ENCODE peak calls at places on chromosome 3, in nine cellular contexts. L is PC-9, U is neural progenitor cell, O is astrocyte, G is fibroblast of lung, N is HepG2, I is osteoblast, C is PC-3, W is GM23338. J is an unnamed sample. For H3K79me2, the result is how much of the 10 kb centered on the place peaks cover.

GRCh38 chr3:14803101-14803980 is 15.4 kb upstream of the FGD5 start:
- DNase-seq in L (no peak), U (no peak), O (no peak), G (peak), N (peak), I (no peak), C (peak), W (peak), J (no peak)

GRCh38 chr3:58135712-58136543 is 74.8 kb downstream of the DNASE1L3 start:
- DNase-seq in L (no peak), U (no peak), O (no peak), G (no peak), N (no peak), I (no peak), C (peak), W (peak), J (no peak)

GRCh38 chr3:15638891-15639262 is 37.3 kb downstream of the BTD start:
- DNase-seq in L (no peak), U (no peak), O (peak), G (peak), N (no peak), I (peak), C (no peak), W (no peak), J (no peak)

GRCh38 chr3:108538083-108538482 is 27.7 kb upstream of the MYH15 start:
- DNase-seq in L (no peak), U (no peak), O (no peak), G (no peak), N (no peak), I (no peak), C (no peak), W (no peak), J (no peak)

GRCh38 chr3:120357807-120358206 is 8.7 kb upstream of the LRRC58 start:
- DNase-seq in L (no peak), U (no peak), O (no peak), G (no peak), N (no peak), I (no peak), C (no peak), W (peak), J (no peak)

GRCh38 chr3:164155386-164155785 is 922.9 kb downstream of the SI start:
- DNase-seq in L (no peak), U (no peak), O (no peak), G (no peak), N (no peak), I (no peak), C (peak), W (no peak), J (no peak)

GRCh38 chr3:138187296-138188012 is at the start of gene ARMC8:
- DNase-seq in L (peak), U (peak), O (no peak), G (no peak), N (peak), I (peak), C (peak), W (peak), J (peak)

GRCh38 chr3:106533761-106534160 is 664.9 kb upstream of the CBLB start:
- DNase-seq in L (no peak), U (no peak), O (no peak), G (no peak), N (no peak), I (no peak), C (no peak), W (no peak), J (no peak)

GRCh38 chr3:58170376-58170775 is 40.4 kb downstream of the DNASE1L3 start:
- DNase-seq in L (no peak), U (no peak), O (no peak), G (no peak), N (no peak), I (no peak), C (no peak), W (no peak), J (no peak)

GRCh38 chr3:37291275-37291700 is 116.9 kb upstream of the LRRFIP2 start:
- DNase-seq in L (no peak), U (no peak), O (peak), G (peak), N (no peak), I (peak), C (peak), W (no peak), J (peak)

GRCh38 chr3:71132995-71133730 is 450.4 kb downstream of the FOXP1 start:
- DNase-seq in L (no peak), U (no peak), O (no peak), G (no peak), N (no peak), I (no peak), C (no peak), W (no peak), J (no peak)

GRCh38 chr3:108818404-108818803 is 4.2 kb upstream of the TRAT1 start:
- DNase-seq in L (no peak), U (peak), O (peak), G (peak), N (peak), I (no peak), C (peak), W (peak), J (peak)

GRCh38 chr3:14358426-14359211 is 43.8 kb upstream of the SLC6A6 start:
- DNase-seq in L (no peak), U (peak), O (peak), G (peak), N (no peak), I (peak), C (no peak), W (peak), J (peak)

GRCh38 chr3:38140326-38141172 is 2.1 kb downstream of the MYD88 start:
- DNase-seq in L (no peak), U (no peak), O (no peak), G (no peak), N (no peak), I (no peak), C (peak), W (no peak), J (no peak)

GRCh38 chr3:106814231-106814630 is 563.0 kb upstream of the CCDC54 start:
- DNase-seq in L (no peak), U (no peak), O (no peak), G (peak), N (no peak), I (no peak), C (no peak), W (no peak), J (no peak)

GRCh38 chr3:185595520-185595919 is 9.4 kb downstream of the SENP2 start:
- DNase-seq in L (no peak), U (no peak), O (no peak), G (no peak), N (no peak), I (no peak), C (no peak), W (no peak), J (no peak)

GRCh38 chr3:146781606-146782005 is 176.5 kb upstream of the PLSCR5 start:
- DNase-seq in L (no peak), U (no peak), O (peak), G (peak), N (no peak), I (no peak), C (no peak), W (no peak), J (no peak)

GRCh38 chr3:128993461-128994172 is at the start of gene CFAP92:
- DNase-seq in L (peak), U (peak), O (peak), G (peak), N (no peak), I (peak), C (peak), W (peak), J (peak)
- TF ChIP-seq CTCF in L (no peak), U (no peak), O (no peak), G (no peak), N (no peak), I (no peak), C (no peak), W (no peak), J (no peak)

GRCh38 chr3:197248341-197248740 is 50.1 kb downstream of the DLG1 start:
- DNase-seq in L (no peak), U (no peak), O (no peak), G (no peak), N (no peak), I (no peak), C (no peak), W (no peak), J (no peak)
- H3K79me2 ChIP-seq in L (half or more), U (half or more), O (half or more), G (under half), N (half or more), I (half or more), C (half or more), W (half or more), J (half or more)

GRCh38 chr3:115071122-115071521 is 76.0 kb downstream of the ZBTB20 start:
- DNase-seq in L (no peak), U (no peak), O (peak), G (peak), N (no peak), I (no peak), C (no peak), W (no peak), J (no peak)
- H3K4me3 ChIP-seq in L (no peak), U (no peak), O (peak), G (no peak), N (no peak), I (peak), C (no peak), W (no peak), J (no peak)

GRCh38 chr3:52444860-52445793 is at the start of gene SEMA3G:
- DNase-seq in L (peak), U (peak), O (no peak), G (peak), N (peak), I (peak), C (peak), W (peak), J (peak)
- TF ChIP-seq CTCF in L (peak), U (peak), O (no peak), G (peak), N (peak), I (peak), C (peak), W (peak), J (peak)

GRCh38 chr3:48476426-48477053 is 27.4 kb downstream of the SHISA5 start:
- DNase-seq in L (no peak), U (no peak), O (no peak), G (no peak), N (no peak), I (peak), C (no peak), W (no peak), J (no peak)
- H3K79me2 ChIP-seq in L (under half), U (under half), O (under half), G (under half), N (under half), I (under half), C (under half), W (under half), J (under half)

GRCh38 chr3:86996261-86996955 is 5.5 kb upstream of the VGLL3 start:
- DNase-seq in L (no peak), U (no peak), O (peak), G (peak), N (no peak), I (no peak), C (no peak), W (no peak), J (no peak)

GRCh38 chr3:86995537-86995936 is 4.6 kb upstream of the VGLL3 start:
- DNase-seq in L (peak), U (no peak), O (peak), G (peak), N (no peak), I (peak), C (peak), W (no peak), J (peak)

GRCh38 chr3:86991840-86992430 is 986 bp upstream of the VGLL3 start:
- DNase-seq in L (no peak), U (no peak), O (peak), G (peak), N (no peak), I (peak), C (peak), W (no peak), J (peak)

GRCh38 chr3:86991482-86991815 is 500 bp upstream of the VGLL3 start:
- DNase-seq in L (no peak), U (no peak), O (no peak), G (no peak), N (no peak), I (no peak), C (no peak), W (no peak), J (no peak)

GRCh38 chr3:86993704-86994103 is 2.8 kb upstream of the VGLL3 start:
- DNase-seq in L (peak), U (no peak), O (peak), G (peak), N (no peak), I (peak), C (peak), W (no peak), J (no peak)
- H3K4me3 ChIP-seq in L (no peak), U (no peak), O (peak), G (no peak), N (no peak), I (peak), C (peak), W (no peak), J (no peak)

DNA sequence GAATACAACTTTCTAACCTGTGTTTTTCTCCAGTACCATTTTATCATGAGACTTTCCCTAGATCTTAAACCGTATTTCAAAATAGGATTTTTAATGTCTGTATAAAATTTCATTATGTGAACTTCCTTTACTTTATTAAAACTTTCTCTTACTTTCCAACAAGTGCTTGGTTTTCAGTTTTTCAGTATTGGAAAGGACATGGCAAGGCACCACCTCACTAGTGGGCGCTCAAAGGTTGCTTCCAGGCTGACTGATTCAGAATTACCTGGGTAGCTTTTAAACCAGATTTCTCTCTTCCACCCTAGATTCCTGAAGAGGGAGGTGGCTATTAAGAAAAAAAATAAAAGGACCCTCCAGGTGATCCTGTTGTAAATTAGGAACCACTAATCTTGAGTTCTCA is 236.6 kb downstream of the SOX2 start:
- DNase-seq in L (no peak), U (peak), O (no peak), G (no peak), N (no peak), I (no peak), C (peak), W (peak), J (peak)
- TF ChIP-seq CTCF in L (peak), U (peak), O (no peak), G (no peak), N (peak), I (no peak), C (peak), W (peak), J (peak)

DNA sequence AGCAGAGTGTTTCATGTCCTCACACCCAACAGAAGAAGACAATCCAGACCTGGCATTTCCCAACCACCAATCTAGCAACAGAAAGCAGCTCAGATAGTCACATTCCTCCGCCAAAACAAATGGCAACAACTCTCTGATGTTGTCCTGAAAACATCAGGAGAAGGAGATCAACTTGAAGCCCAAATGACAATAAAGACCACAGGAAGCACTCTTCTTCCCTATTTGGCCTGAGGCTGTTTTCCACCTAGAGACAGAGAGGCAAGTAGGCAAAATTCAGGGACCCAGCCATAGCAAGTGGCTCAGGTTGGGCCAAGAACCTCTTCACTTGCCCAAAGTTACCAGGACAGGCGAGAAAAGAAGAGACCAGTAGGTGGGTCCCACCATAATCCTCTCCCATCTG is 35.0 kb downstream of the ZNF148 start:
- DNase-seq in L (no peak), U (no peak), O (no peak), G (no peak), N (no peak), I (no peak), C (no peak), W (no peak), J (no peak)
- H3K79me2 ChIP-seq in L (half or more), U (half or more), O (half or more), G (half or more), N (half or more), I (half or more), C (half or more), W (half or more), J (half or more)

DNA sequence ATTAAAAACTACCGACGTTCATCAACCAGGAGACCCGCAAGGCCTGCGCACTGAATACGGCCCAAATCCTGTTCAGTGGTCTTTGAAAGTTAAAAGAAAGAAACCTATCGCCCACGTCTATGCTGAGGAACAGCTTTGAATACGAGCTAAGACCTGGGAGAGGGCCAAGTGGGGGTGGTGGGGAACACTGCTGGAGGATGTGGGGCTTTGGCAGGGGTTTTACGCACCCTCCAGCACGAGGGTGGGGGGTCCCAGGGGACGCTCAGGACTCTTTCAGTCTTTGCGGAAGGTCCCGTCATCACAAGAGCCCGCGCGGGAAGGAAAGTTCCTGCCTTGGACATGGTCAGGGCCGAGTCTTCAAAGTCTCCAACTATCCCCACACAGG is 11.3 kb downstream of the SHOX2 start:
- DNase-seq in L (no peak), U (peak), O (no peak), G (no peak), N (no peak), I (no peak), C (no peak), W (no peak), J (no peak)
- H3K4me3 ChIP-seq in L (no peak), U (peak), O (no peak), G (no peak), N (no peak), I (no peak), C (no peak), W (peak), J (no peak)

DNA sequence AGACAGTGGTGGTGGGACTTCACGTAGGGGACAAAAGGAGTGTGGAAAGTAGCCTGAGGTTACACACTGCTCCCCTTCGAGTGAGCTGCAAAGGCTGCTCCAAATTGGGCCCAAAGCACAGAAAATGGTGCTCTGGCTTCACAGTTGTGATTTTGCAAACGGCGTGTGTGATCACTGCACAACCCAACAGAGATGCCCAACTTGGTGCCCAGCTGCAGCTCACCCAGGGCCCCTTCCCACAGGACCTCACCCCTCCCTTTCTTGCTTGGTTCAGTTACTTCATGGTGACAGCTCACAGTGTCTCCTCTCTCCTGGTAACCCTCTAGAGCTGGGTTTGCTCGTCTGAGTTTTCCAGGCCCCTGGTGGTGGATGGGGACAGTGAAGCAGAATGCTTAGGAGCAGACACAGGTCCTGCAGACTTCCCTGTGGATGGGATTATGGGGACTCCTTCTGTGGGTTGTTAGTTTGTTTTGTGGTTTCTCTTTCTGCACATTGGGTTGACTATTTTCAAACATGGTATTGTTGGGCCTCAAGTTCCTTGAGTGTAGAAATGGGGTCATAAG is 98.3 kb downstream of the TOP2B start:
- DNase-seq in L (no peak), U (peak), O (no peak), G (no peak), N (no peak), I (no peak), C (no peak), W (peak), J (no peak)
- TF ChIP-seq CTCF in L (no peak), U (peak), O (no peak), G (no peak), N (no peak), I (peak), C (peak), W (peak), J (no peak)

J was measured in mammary epithelial cell.